ENCODE peak calls at places on chromosomes 4 and X, in four cellular contexts. B is WTC11, C is K562, K is GM12878. E is an unnamed sample.

GRCh38 chr4:77232653-77233052 is 75.6 kb downstream of the CCNG2 start:
- DNase-seq in C (no peak), K (no peak), B (no peak), E (no peak)

GRCh38 chr4:78652282-78652876 is 100.8 kb downstream of the ANXA3 start:
- DNase-seq in C (no peak), B (no peak), K (no peak), E (no peak)

GRCh38 chr4:7418131-7418943 is 16.4 kb downstream of the PSAPL1 start:
- DNase-seq in C (no peak), B (no peak), K (no peak), E (no peak)

GRCh38 chr4:32991663-32992062 is 2271.5 kb downstream of the PCDH7 start:
- DNase-seq in K (no peak), B (no peak), C (no peak), E (no peak)

GRCh38 chrX:47900833-47901232 is 64.1 kb downstream of the ZNF81 start:
- DNase-seq in C (no peak), B (no peak), K (no peak), E (no peak)

GRCh38 chrX:54157561-54157960 is 25.5 kb downstream of the FAM120C start:
- DNase-seq in C (no peak), K (no peak), B (no peak), E (no peak)

GRCh38 chrX:72395252-72395651 is 89.5 kb upstream of the CITED1 start:
- DNase-seq in B (no peak), K (no peak), C (no peak), E (no peak)

GRCh38 chr4:109673303-109673702 is 29.9 kb downstream of the CASP6 start:
- DNase-seq in B (no peak), C (no peak), K (no peak), E (no peak)

GRCh38 chr4:154528866-154529265 is 21.3 kb downstream of the PLRG1 start:
- DNase-seq in B (no peak), K (no peak), C (no peak), E (no peak)

GRCh38 chr4:48642421-48643144 is 137.5 kb downstream of the FRYL start:
- DNase-seq in C (no peak), B (no peak), K (no peak), E (no peak)

GRCh38 chr4:70713453-70714026 is 8.2 kb upstream of the RUFY3 start:
- DNase-seq in K (peak; percentile 47), C (no peak), B (no peak), E (no peak)

GRCh38 chrX:151985955-151986354 is 11.5 kb upstream of the GABRE start:
- DNase-seq in C (peak; percentile 56), K (no peak), B (no peak), E (peak; percentile 81)

GRCh38 chrX:72107320-72107719 is 24.4 kb downstream of the RTL5 start:
- DNase-seq in C (no peak), K (no peak), B (no peak), E (no peak)

GRCh38 chr4:162959056-162959455 is 207.6 kb downstream of the NAF1 start:
- DNase-seq in C (no peak), B (peak; percentile 20), K (peak; percentile 1), E (no peak)

GRCh38 chr4:164021947-164022346 is 527.5 kb downstream of the TMA16 start:
- DNase-seq in B (no peak), C (no peak), K (no peak), E (no peak)

GRCh38 chr4:169253904-169254303 is 16.9 kb downstream of the SH3RF1 start:
- DNase-seq in K (no peak), B (no peak), C (no peak), E (no peak)

GRCh38 chrX:1416965-1417760 is 25.2 kb upstream of the SLC25A6 start:
- DNase-seq in K (no peak), C (no peak), B (no peak), E (no peak)

GRCh38 chrX:39983715-39984114 is 114.0 kb downstream of the BCOR start:
- DNase-seq in B (no peak), C (no peak), K (no peak), E (no peak)

GRCh38 chr4:122045533-122045932 is 93.7 kb upstream of the TRPC3 start:
- DNase-seq in C (no peak), B (no peak), K (no peak), E (peak; percentile 4)

GRCh38 chrX:7346021-7346420 is 198.1 kb upstream of the PUDP start:
- DNase-seq in B (no peak), C (no peak), K (no peak), E (no peak)

GRCh38 chr4:153954654-153955053 is 165.8 kb upstream of the SFRP2 start:
- DNase-seq in K (no peak), B (no peak), C (no peak), E (no peak)

GRCh38 chr4:148058160-148058859 is 326.4 kb downstream of the ARHGAP10 start:
- DNase-seq in K (no peak), C (no peak), B (no peak), E (no peak)

GRCh38 chrX:12141511-12141910 is 3.2 kb downstream of the FRMPD4 start:
- DNase-seq in C (no peak), K (no peak), B (no peak), E (no peak)

GRCh38 chrX:145213504-145213903 is 33.8 kb upstream of the SPANXN1 start:
- DNase-seq in C (no peak), K (no peak), B (no peak), E (no peak)

GRCh38 chr4:77146426-77147399 is 10.3 kb upstream of the CCNG2 start:
- DNase-seq in C (no peak), B (no peak), K (no peak), E (no peak)

GRCh38 chrX:31423575-31424284 is 351.9 kb upstream of the FTHL17 start:
- DNase-seq in B (peak; percentile 23), C (peak; percentile 9), K (no peak), E (peak; percentile 15)

GRCh38 chr4:14908635-14909034 is 93.6 kb upstream of the CPEB2 start:
- DNase-seq in B (no peak), K (no peak), C (no peak), E (no peak)

GRCh38 chr4:6104541-6105130 is 86.4 kb upstream of the C4orf50 start:
- DNase-seq in C (no peak), K (no peak), B (no peak), E (no peak)

GRCh38 chr4:86927843-86928395 is 6.9 kb upstream of the AFF1 start:
- DNase-seq in B (no peak), K (no peak), C (no peak), E (peak; percentile 87)

GRCh38 chr4:106149026-106149425 is 167.0 kb downstream of the TBCK start:
- DNase-seq in B (no peak), C (no peak), K (no peak), E (no peak)

GRCh38 chrX:58025979-58026378 is 115.7 kb upstream of the ZXDA start:
- DNase-seq in K (no peak), B (peak; percentile 9), C (peak; percentile 5), E (peak; percentile 17)

GRCh38 chrX:133649659-133650058 is 234.4 kb upstream of the GPC4 start:
- DNase-seq in C (no peak), K (no peak), B (peak; percentile 63), E (no peak)
- TF ChIP-seq NR2C2 in C (no peak), K (no peak), B (no peak), E (no peak)

GRCh38 chrX:44308869-44309268 is 34.6 kb downstream of the EFHC2 start:
- DNase-seq in B (no peak), C (no peak), K (no peak), E (no peak)
- TF ChIP-seq NR2C2 in B (no peak), C (no peak), K (no peak), E (no peak)

GRCh38 chrX:46597208-46597607 is 23.6 kb downstream of the CHST7 start:
- DNase-seq in B (no peak), K (no peak), C (no peak), E (no peak)

GRCh38 chrX:46599051-46599560 is 25.5 kb downstream of the CHST7 start:
- DNase-seq in B (no peak), C (no peak), K (no peak), E (no peak)

GRCh38 chrX:46597774-46598173 is 24.2 kb downstream of the CHST7 start:
- DNase-seq in B (no peak), K (no peak), C (no peak), E (no peak)

GRCh38 chrX:46602468-46603102 is 29.0 kb downstream of the CHST7 start:
- DNase-seq in K (no peak), C (no peak), B (no peak), E (no peak)

GRCh38 chrX:46601283-46601682 is 27.7 kb downstream of the CHST7 start:
- DNase-seq in C (no peak), K (no peak), B (no peak), E (no peak)
- TF ChIP-seq NR2C2 in C (no peak), K (no peak), B (no peak), E (no peak)

DNA sequence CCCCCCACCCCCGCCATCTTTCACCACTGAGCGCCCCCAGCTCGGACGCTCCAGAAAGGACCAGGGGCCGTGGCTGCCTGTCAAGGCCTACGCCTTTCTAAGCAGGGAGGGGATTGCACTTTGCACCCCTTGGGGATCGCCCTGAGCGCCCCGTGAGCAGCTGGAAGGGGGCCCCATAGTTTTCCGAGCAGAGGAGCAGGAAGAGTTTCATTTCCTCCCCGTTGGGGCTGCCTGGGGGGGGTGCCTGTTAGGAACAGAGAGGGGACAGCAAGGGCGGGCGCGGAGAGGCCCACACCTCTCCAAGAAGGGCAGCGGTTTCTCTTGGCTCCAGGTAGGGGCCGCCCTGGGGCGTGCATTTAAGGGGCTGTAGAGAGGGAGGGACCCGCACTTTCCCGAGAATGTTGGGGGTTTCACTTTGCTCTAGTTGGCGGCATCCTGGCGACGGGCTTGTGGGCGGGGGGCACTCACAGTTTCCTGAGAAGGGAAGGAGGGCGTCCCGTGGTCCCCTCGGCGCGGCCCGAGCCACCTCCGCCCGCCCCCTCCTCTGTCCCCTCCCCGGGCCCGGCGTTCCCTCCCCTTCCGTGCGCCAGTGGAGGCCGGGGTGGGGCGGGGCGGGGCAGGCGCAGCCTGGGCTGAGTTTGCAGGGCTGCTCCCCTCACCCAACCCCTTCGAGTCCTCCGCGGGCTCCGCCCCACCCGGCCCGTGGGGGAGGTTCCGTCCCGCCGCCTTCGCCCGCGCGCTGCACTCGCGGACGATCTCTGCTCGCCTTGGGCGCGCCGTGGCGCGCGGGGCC is 82.3 kb upstream of the CD99 start:
- DNase-seq in K (no peak), C (peak; percentile 89), B (peak; percentile 80), E (peak; percentile 72)
- TF ChIP-seq NR2C2 in K (no peak), C (no peak), B (no peak), E (peak; percentile 21)

GRCh38 chrX:120791013-120791643 is 84.5 kb downstream of the CT47B1 start:
- DNase-seq in C (no peak), K (no peak), B (no peak), E (no peak)
- TF ChIP-seq NR2C2 in C (no peak), K (no peak), B (no peak), E (no peak)

GRCh38 chr4:1340861-1341260 is 6.1 kb upstream of the UVSSA start:
- DNase-seq in K (no peak), B (no peak), C (no peak), E (no peak)
- TF ChIP-seq NR2C2 in K (no peak), B (no peak), C (no peak), E (no peak)

GRCh38 chrX:42385730-42386129 is 392.2 kb downstream of the PPP1R2C start:
- DNase-seq in B (no peak), K (no peak), C (no peak), E (no peak)
- TF ChIP-seq NR2C2 in B (no peak), K (no peak), C (no peak), E (no peak)

DNA sequence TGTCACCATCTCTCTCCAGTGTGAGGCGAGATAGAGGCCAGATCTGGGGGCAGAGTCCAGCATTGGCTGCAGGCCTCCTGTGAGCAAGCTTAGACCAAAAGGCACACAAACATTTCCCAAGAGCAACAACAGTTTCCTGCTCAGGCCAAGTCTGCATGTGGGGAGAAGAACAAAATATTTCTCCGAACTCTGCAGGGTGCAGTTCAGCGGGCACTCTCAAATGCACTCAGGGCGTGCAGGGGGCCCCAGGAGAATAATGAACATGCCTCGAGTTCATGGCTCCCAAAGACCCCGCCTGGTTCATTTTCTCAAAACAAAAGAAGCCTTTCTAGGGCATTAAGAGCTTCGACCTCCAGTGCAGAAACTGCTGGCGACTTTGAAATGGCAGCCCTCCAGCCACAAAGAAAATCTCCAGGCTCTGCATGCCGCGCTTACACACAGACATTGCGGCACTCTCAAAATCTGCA is 57.8 kb upstream of the HELT start:
- DNase-seq in C (no peak), K (no peak), B (no peak), E (peak; percentile 54)
- TF ChIP-seq NR2C2 in C (no peak), K (no peak), B (no peak), E (no peak)